ENCODE peak calls at places on chromosomes 6 and 20, in ten cellular contexts. W is GM23248; L is prostate gland; E is heart left ventricle; J is IMR-90; R is CD4-positive, alpha-beta memory T cell; F is CD4-positive, alpha-beta T cell; K is PC-3; V is left lung; X is CD8-positive, alpha-beta memory T cell. H is an unnamed sample. For H3K9me3, the result is how much of the 10 kb centered on the place peaks cover.

GRCh38 chr6:49955847-49956246 is 8.1 kb downstream of the DEFB114 start:
- DNase-seq in X (no peak), K (no peak), E (no peak), F (no peak), V (no peak), R (no peak), J (no peak), W (no peak), L (no peak), H (no peak)

GRCh38 chr6:16700202-16700997 is 60.9 kb downstream of the ATXN1 start:
- DNase-seq in K (no peak), V (no peak), J (no peak), R (peak), X (peak), W (no peak), L (no peak), E (no peak), F (no peak), H (peak)

GRCh38 chr6:36120979-36121706 is 9.2 kb upstream of the MAPK13 start:
- DNase-seq in V (peak), X (peak), R (peak), E (peak), W (peak), J (no peak), L (peak), K (peak), F (peak), H (peak)

GRCh38 chr6:117829594-117830319 is 77.3 kb upstream of the SLC35F1 start:
- DNase-seq in X (no peak), E (no peak), R (no peak), V (no peak), K (peak), W (peak), J (peak), F (no peak), L (no peak), H (no peak)

GRCh38 chr6:132333639-132334516 is 67.4 kb downstream of the MOXD1 start:
- DNase-seq in X (no peak), E (peak), J (peak), L (no peak), F (no peak), K (peak), W (peak), V (no peak), R (no peak), H (no peak)

GRCh38 chr6:154509421-154510143 is 903 bp downstream of the CNKSR3 start:
- DNase-seq in W (peak), V (peak), J (no peak), L (peak), R (no peak), K (peak), X (no peak), E (peak), F (no peak), H (no peak)

GRCh38 chr6:37324131-37325033 is 29.4 kb upstream of the RNF8 start:
- DNase-seq in W (peak), L (no peak), J (peak), K (peak), X (no peak), E (no peak), F (no peak), R (no peak), V (no peak), H (no peak)

GRCh38 chr6:55868910-55869479 is 6.4 kb downstream of the BMP5 start:
- DNase-seq in F (no peak), R (no peak), V (no peak), X (no peak), K (peak), L (peak), J (peak), W (no peak), E (no peak), H (no peak)

GRCh38 chr20:4151991-4152695 is 136.8 kb upstream of the RNF24 start:
- DNase-seq in L (no peak), X (no peak), F (no peak), K (peak), V (no peak), E (no peak), R (no peak), W (peak), J (peak), H (no peak)

GRCh38 chr20:59177266-59178250 is 13.9 kb downstream of the ZNF831 start:
- DNase-seq in K (no peak), X (peak), F (no peak), R (peak), W (no peak), V (no peak), L (no peak), E (no peak), J (no peak), H (no peak)

GRCh38 chr6:42368156-42368555 is 83.6 kb downstream of the TRERF1 start:
- DNase-seq in W (no peak), J (no peak), R (no peak), K (no peak), L (no peak), X (peak), F (no peak), V (no peak), E (no peak), H (no peak)

GRCh38 chr6:146912730-146913680 is 291.2 kb upstream of the STXBP5 start:
- DNase-seq in L (no peak), J (no peak), F (no peak), R (no peak), E (no peak), W (peak), X (no peak), K (no peak), V (no peak), H (no peak)

GRCh38 chr6:35287671-35288396 is 9.8 kb upstream of the DEF6 start:
- DNase-seq in E (no peak), F (no peak), W (peak), X (no peak), V (no peak), K (no peak), J (peak), R (no peak), L (no peak), H (no peak)

GRCh38 chr6:19538086-19538485 is 299.1 kb upstream of the ID4 start:
- DNase-seq in K (peak), E (no peak), R (no peak), L (peak), J (no peak), F (no peak), X (no peak), V (peak), W (no peak), H (no peak)

GRCh38 chr20:49268600-49269365 is 9.1 kb downstream of the ZNFX1 start:
- DNase-seq in L (no peak), X (no peak), F (no peak), J (peak), W (peak), V (no peak), R (no peak), E (no peak), K (no peak), H (no peak)

GRCh38 chr6:35669441-35669776 is 19.3 kb downstream of the FKBP5 start:
- DNase-seq in F (no peak), R (peak), X (peak), E (no peak), V (no peak), K (peak), W (peak), J (peak), L (no peak), H (no peak)

GRCh38 chr6:83860347-83860731 is 850 bp downstream of the CYB5R4 start:
- DNase-seq in K (no peak), V (no peak), X (no peak), R (no peak), W (no peak), J (no peak), F (no peak), L (no peak), E (no peak), H (no peak)

GRCh38 chr6:43180985-43181384 is 1.0 kb upstream of the CUL9 start:
- DNase-seq in J (peak), F (no peak), R (no peak), K (no peak), L (no peak), V (no peak), W (peak), X (no peak), E (no peak), H (no peak)

GRCh38 chr6:11202513-11203305 is 29.8 kb downstream of the NEDD9 start:
- DNase-seq in E (no peak), F (no peak), J (peak), V (no peak), K (no peak), W (no peak), R (peak), L (no peak), X (no peak), H (no peak)

GRCh38 chr6:31970604-31971271 is 1.2 kb downstream of the DXO start:
- DNase-seq in X (no peak), K (peak), F (no peak), E (no peak), R (no peak), L (no peak), J (no peak), W (peak), V (peak), H (no peak)

GRCh38 chr6:128882991-128883571 is at the start of gene LAMA2:
- DNase-seq in L (peak), W (peak), V (peak), E (peak), R (no peak), X (no peak), K (no peak), F (no peak), J (peak), H (no peak)

GRCh38 chr20:8608470-8608869 is 460.4 kb upstream of the PLCB4 start:
- DNase-seq in X (no peak), K (no peak), R (no peak), E (no peak), L (no peak), J (no peak), W (peak), F (no peak), V (no peak), H (no peak)

GRCh38 chr6:101226677-101227135 is 166.8 kb upstream of the GRIK2 start:
- DNase-seq in E (no peak), X (no peak), W (peak), J (peak), K (peak), V (peak), F (no peak), R (no peak), L (no peak), H (no peak)

GRCh38 chr20:50838707-50839385 is 44.0 kb downstream of the BCAS4 start:
- DNase-seq in L (peak), V (no peak), J (no peak), E (no peak), W (no peak), F (no peak), X (no peak), R (no peak), K (no peak), H (no peak)

GRCh38 chr6:73341335-73341734 is 12.7 kb downstream of the DPPA5 start:
- DNase-seq in F (no peak), W (no peak), E (no peak), R (no peak), V (no peak), X (no peak), K (no peak), L (no peak), J (no peak), H (no peak)

GRCh38 chr6:169337881-169338445 is 84.3 kb upstream of the THBS2 start:
- DNase-seq in R (no peak), X (no peak), V (no peak), K (no peak), J (no peak), F (no peak), L (no peak), E (no peak), W (peak), H (no peak)

GRCh38 chr6:63525186-63525878 is 46.9 kb upstream of the LOC128125822 start:
- DNase-seq in K (no peak), L (no peak), V (no peak), E (no peak), X (no peak), F (no peak), J (no peak), R (peak), W (no peak), H (no peak)

GRCh38 chr6:127518710-127519468 is at the start of gene MTCL3:
- DNase-seq in E (no peak), J (peak), V (no peak), R (no peak), W (peak), K (no peak), F (no peak), L (no peak), X (no peak), H (no peak)

GRCh38 chr6:135066397-135066796 is 11.8 kb upstream of the HBS1L start:
- DNase-seq in J (no peak), W (no peak), V (no peak), E (no peak), F (no peak), R (no peak), X (no peak), K (peak), L (no peak), H (no peak)

GRCh38 chr20:57280221-57280620 is 13.8 kb upstream of the BMP7 start:
- DNase-seq in F (no peak), J (no peak), R (no peak), X (no peak), K (no peak), W (no peak), V (no peak), E (no peak), L (no peak), H (no peak)

GRCh38 chr6:149264629-149265028 is 52.9 kb upstream of the TAB2 start:
- DNase-seq in W (no peak), V (no peak), E (no peak), J (no peak), X (peak), K (no peak), L (no peak), R (peak), F (peak), H (peak)

GRCh38 chr20:46850416-46850815 is 44.2 kb upstream of the EYA2 start:
- DNase-seq in W (no peak), K (no peak), F (no peak), V (no peak), X (no peak), J (no peak), L (no peak), E (no peak), R (no peak), H (no peak)
- H3K9me3 ChIP-seq in W (under half), K (under half), F (under half), V (under half), X (under half), J (under half), L (under half), E (under half), R (under half), H (under half)

GRCh38 chr6:60668428-60668827 is 1617.6 kb downstream of the KHDRBS2 start:
- DNase-seq in J (no peak), W (no peak), K (no peak), X (no peak), V (no peak), L (no peak), E (no peak), R (no peak), F (no peak), H (no peak)

GRCh38 chr6:60670036-60670435 is 1616.0 kb downstream of the KHDRBS2 start:
- DNase-seq in R (no peak), F (no peak), L (no peak), X (no peak), K (no peak), J (no peak), V (no peak), E (no peak), W (no peak), H (no peak)

DNA sequence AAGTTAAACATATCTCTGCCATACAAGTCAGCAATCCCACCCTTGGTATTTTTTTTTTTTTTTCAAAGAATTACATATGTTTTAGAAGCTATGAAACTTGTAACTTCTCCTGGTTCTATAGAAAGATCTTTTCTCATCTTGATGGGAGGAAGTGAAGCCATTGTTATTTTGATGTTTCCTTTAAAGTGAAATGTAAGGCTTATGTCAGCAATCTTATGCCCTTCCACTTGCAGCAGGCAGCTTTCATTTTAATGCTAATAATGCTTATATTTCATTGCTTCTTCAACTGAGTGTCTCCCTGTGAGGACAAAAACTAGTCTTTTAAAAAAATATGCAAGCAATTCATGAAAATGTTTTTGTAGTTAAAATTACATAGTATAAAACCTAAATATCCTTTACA is 1614.7 kb downstream of the KHDRBS2 start:
- DNase-seq in W (no peak), X (no peak), J (no peak), F (no peak), L (no peak), R (no peak), K (no peak), V (no peak), E (no peak), H (no peak)
- H3K9me3 ChIP-seq in W (under half), X (under half), J (under half), F (under half), L (under half), R (under half), K (under half), V (under half), E (under half), H (under half)

GRCh38 chr6:164749126-164749758 is 560.2 kb downstream of the C6orf118 start:
- DNase-seq in L (no peak), J (no peak), K (peak), E (peak), V (no peak), R (no peak), W (peak), F (no peak), X (no peak), H (no peak)

GRCh38 chr6:164751395-164751794 is 558.0 kb downstream of the C6orf118 start:
- DNase-seq in V (no peak), F (no peak), R (no peak), L (no peak), K (no peak), E (no peak), X (no peak), W (no peak), J (no peak), H (no peak)

GRCh38 chr6:164757451-164757850 is 552.0 kb downstream of the C6orf118 start:
- DNase-seq in W (no peak), F (no peak), L (no peak), X (no peak), V (no peak), J (no peak), E (no peak), R (no peak), K (no peak), H (no peak)

GRCh38 chr6:164756142-164756541 is 553.3 kb downstream of the C6orf118 start:
- DNase-seq in R (no peak), W (no peak), L (no peak), X (no peak), F (no peak), E (no peak), J (no peak), V (no peak), K (no peak), H (no peak)

DNA sequence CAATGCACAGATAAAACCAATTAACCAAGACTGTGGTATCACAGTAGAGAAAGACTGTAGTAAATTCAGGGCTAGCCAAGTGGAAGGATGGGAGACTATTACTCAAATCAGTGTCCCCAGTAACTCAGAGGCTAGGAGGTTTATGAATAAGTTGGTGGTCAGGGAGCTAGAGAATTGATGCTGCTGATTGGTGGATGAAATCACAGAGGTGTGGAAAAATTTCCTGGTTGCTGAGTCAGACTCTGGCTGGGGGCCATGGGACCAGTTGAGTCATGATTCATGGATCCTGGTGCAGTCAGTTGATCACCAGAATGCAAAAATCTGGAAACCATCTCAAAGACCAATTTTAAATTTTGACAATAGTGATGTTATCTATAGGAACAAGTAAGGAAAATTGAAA is 555.9 kb downstream of the C6orf118 start:
- DNase-seq in K (peak), F (no peak), R (no peak), J (no peak), X (no peak), V (no peak), L (no peak), W (peak), E (no peak), H (no peak)
- H3K9me3 ChIP-seq in K (under half), F (under half), R (under half), J (under half), X (under half), V (under half), L (under half), W (under half), E (under half), H (under half)

DNA sequence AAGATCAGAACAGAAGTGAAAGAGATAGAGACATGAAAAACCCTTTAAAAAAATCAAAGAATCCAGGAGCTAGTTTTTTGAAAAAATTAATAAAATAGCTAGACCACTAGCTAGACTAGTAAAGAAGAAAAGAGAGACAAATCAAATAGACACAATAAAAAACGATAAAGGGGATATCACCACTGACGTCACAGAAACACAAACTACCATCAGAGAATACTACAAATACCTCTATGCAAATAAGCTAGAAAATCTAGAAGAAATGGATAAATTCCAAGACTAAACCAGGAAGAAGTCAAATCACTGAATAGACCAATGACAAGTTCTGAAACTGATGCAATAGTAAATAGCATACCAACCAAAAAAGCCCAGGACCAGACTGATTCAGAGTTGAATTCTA is 29.6 kb upstream of the SENP6 start:
- DNase-seq in F (no peak), V (no peak), X (no peak), R (no peak), E (no peak), K (no peak), J (no peak), L (no peak), W (no peak), H (no peak)
- H3K9me3 ChIP-seq in F (under half), V (under half), X (under half), R (under half), E (under half), K (under half), J (under half), L (under half), W (under half), H (under half)

H was measured in T-helper 17 cell.